ENCODE peak calls at places on chromosomes 12 and 14, in four cellular contexts. One of them, this sample, is unnamed.

GRCh38 chr12:83472350-83472749 is 785.6 kb downstream of the TMTC2 start:
- DNase-seq in activated naive CD8-positive, alpha-beta T cell treated with anti-CD3 and anti-CD28 coated beads for 36 hours: no peak
- DNase-seq in anterior cingulate cortex: no peak
- DNase-seq in GOT3: no peak
- DNase-seq in this sample: no peak

GRCh38 chr12:101819467-101819866 is 11.3 kb downstream of the GNPTAB start:
- DNase-seq in activated naive CD8-positive, alpha-beta T cell treated with anti-CD3 and anti-CD28 coated beads for 36 hours: no peak
- DNase-seq in anterior cingulate cortex: no peak
- DNase-seq in GOT3: no peak
- DNase-seq in this sample: no peak

GRCh38 chr14:45085004-45085403 is 1.1 kb downstream of the PRPF39 start:
- DNase-seq in activated naive CD8-positive, alpha-beta T cell treated with anti-CD3 and anti-CD28 coated beads for 36 hours: no peak
- DNase-seq in anterior cingulate cortex: no peak
- DNase-seq in GOT3: no peak
- DNase-seq in this sample: no peak

GRCh38 chr12:96047621-96048211 is 12.3 kb upstream of the LTA4H start:
- DNase-seq in activated naive CD8-positive, alpha-beta T cell treated with anti-CD3 and anti-CD28 coated beads for 36 hours: no peak
- DNase-seq in anterior cingulate cortex: no peak
- DNase-seq in GOT3: no peak
- DNase-seq in this sample: no peak

GRCh38 chr14:105647784-105648608 is 121.6 kb downstream of the TMEM121 start:
- DNase-seq in activated naive CD8-positive, alpha-beta T cell treated with anti-CD3 and anti-CD28 coated beads for 36 hours: no peak
- DNase-seq in anterior cingulate cortex: no peak
- DNase-seq in GOT3: no peak
- DNase-seq in this sample: no peak

GRCh38 chr12:22313276-22313995 is 21.1 kb downstream of the ST8SIA1 start:
- DNase-seq in activated naive CD8-positive, alpha-beta T cell treated with anti-CD3 and anti-CD28 coated beads for 36 hours: no peak
- DNase-seq in anterior cingulate cortex: no peak
- DNase-seq in GOT3: no peak
- DNase-seq in this sample: no peak

GRCh38 chr12:80269953-80270552 is 170.7 kb downstream of the OTOGL start:
- DNase-seq in activated naive CD8-positive, alpha-beta T cell treated with anti-CD3 and anti-CD28 coated beads for 36 hours: no peak
- DNase-seq in anterior cingulate cortex: no peak
- DNase-seq in GOT3: no peak
- DNase-seq in this sample: no peak

GRCh38 chr12:122126713-122127597 is 47.1 kb downstream of the IL31 start:
- DNase-seq in activated naive CD8-positive, alpha-beta T cell treated with anti-CD3 and anti-CD28 coated beads for 36 hours: no peak
- DNase-seq in anterior cingulate cortex: no peak
- DNase-seq in GOT3: no peak
- DNase-seq in this sample: no peak

GRCh38 chr12:230925-231671 is 17.1 kb upstream of the SLC6A12 start:
- DNase-seq in activated naive CD8-positive, alpha-beta T cell treated with anti-CD3 and anti-CD28 coated beads for 36 hours: no peak
- DNase-seq in anterior cingulate cortex: peak
- DNase-seq in GOT3: no peak
- DNase-seq in this sample: no peak

GRCh38 chr12:120416490-120417216 is 21.3 kb upstream of the COX6A1 start:
- DNase-seq in activated naive CD8-positive, alpha-beta T cell treated with anti-CD3 and anti-CD28 coated beads for 36 hours: no peak
- DNase-seq in anterior cingulate cortex: no peak
- DNase-seq in GOT3: no peak
- DNase-seq in this sample: no peak

GRCh38 chr12:9881246-9881645 is at the start of gene KLRF2:
- DNase-seq in activated naive CD8-positive, alpha-beta T cell treated with anti-CD3 and anti-CD28 coated beads for 36 hours: no peak
- DNase-seq in anterior cingulate cortex: no peak
- DNase-seq in GOT3: no peak
- DNase-seq in this sample: no peak

GRCh38 chr12:102202556-102202955 is 4.9 kb upstream of the PMCH start:
- DNase-seq in activated naive CD8-positive, alpha-beta T cell treated with anti-CD3 and anti-CD28 coated beads for 36 hours: no peak
- DNase-seq in anterior cingulate cortex: no peak
- DNase-seq in GOT3: no peak
- DNase-seq in this sample: no peak

This sample was measured in iPS DF 19.7.